ENCODE peak calls at places on chromosomes 12 and 14, in six cellular contexts. L is body of pancreas, K is G401, U is choroid plexus epithelial cell, B is glutamatergic neuron, P is skeletal muscle cell. S is an unnamed sample.

GRCh38 chr14:63686926-63687325 is 40.9 kb downstream of the SGPP1 start:
- DNase-seq in B (no peak), P (no peak), U (no peak), K (no peak), L (no peak), S (no peak)

GRCh38 chr14:33539918-33540357 is 410.9 kb downstream of the EGLN3 start:
- DNase-seq in U (no peak), P (no peak), K (no peak), L (no peak), B (no peak), S (no peak)

GRCh38 chr12:29234965-29235364 is 85.9 kb downstream of the FAR2 start:
- DNase-seq in B (no peak), K (no peak), P (no peak), L (no peak), U (peak), S (no peak)

GRCh38 chr12:5244513-5244972 is 187.4 kb upstream of the NTF3 start:
- DNase-seq in B (no peak), U (no peak), P (no peak), L (no peak), K (no peak), S (no peak)

GRCh38 chr12:93742086-93742934 is 65.1 kb downstream of the CRADD start:
- DNase-seq in U (peak), B (peak), K (peak), L (peak), P (no peak), S (no peak)

GRCh38 chr12:9039397-9039977 is 50.1 kb downstream of the KLRG1 start:
- DNase-seq in P (no peak), L (no peak), U (peak), K (peak), B (no peak), S (peak)

GRCh38 chr12:49904601-49905000 is 901 bp upstream of the FAIM2 start:
- DNase-seq in L (no peak), P (no peak), U (no peak), B (no peak), K (peak), S (no peak)

GRCh38 chr12:123059501-123059900 is 79.0 kb downstream of the ARL6IP4 start:
- DNase-seq in B (no peak), K (peak), P (no peak), U (no peak), L (no peak), S (no peak)

GRCh38 chr12:52616680-52617402 is 1.5 kb downstream of the KRT73 start:
- DNase-seq in L (no peak), B (no peak), U (no peak), K (no peak), P (no peak), S (no peak)

GRCh38 chr14:106879241-106879640 is 1352.9 kb downstream of the TMEM121 start:
- DNase-seq in P (no peak), B (no peak), U (no peak), K (no peak), L (peak), S (no peak)

GRCh38 chr14:49553106-49553505 is 33.1 kb downstream of the RPS29 start:
- DNase-seq in K (no peak), P (no peak), U (no peak), L (no peak), B (no peak), S (no peak)

GRCh38 chr14:21734457-21735074 is 60.9 kb upstream of the OR4E1 start:
- DNase-seq in B (no peak), U (peak), P (no peak), L (peak), K (peak), S (no peak)

GRCh38 chr12:120849765-120850164 is 54.4 kb downstream of the SPPL3 start:
- DNase-seq in U (peak), L (peak), B (no peak), K (no peak), P (no peak), S (no peak)

GRCh38 chr12:124314207-124314606 is 19.3 kb downstream of the RFLNA start:
- DNase-seq in K (no peak), B (no peak), P (no peak), L (no peak), U (no peak), S (no peak)

GRCh38 chr14:55589171-55589570 is 9.2 kb downstream of the KTN1 start:
- DNase-seq in U (no peak), K (no peak), P (no peak), B (no peak), L (no peak), S (no peak)

GRCh38 chr12:80218925-80219714 is 119.8 kb downstream of the OTOGL start:
- DNase-seq in U (no peak), B (no peak), K (no peak), P (no peak), L (no peak), S (no peak)

GRCh38 chr12:15819644-15820437 is 30.7 kb upstream of the EPS8 start:
- DNase-seq in U (no peak), P (no peak), B (no peak), L (no peak), K (no peak), S (no peak)

GRCh38 chr12:87952850-87953249 is 76.4 kb downstream of the C12orf50 start:
- DNase-seq in P (no peak), B (no peak), K (no peak), L (no peak), U (peak), S (no peak)

GRCh38 chr12:70005864-70006618 is 181.0 kb downstream of the MYRFL start:
- DNase-seq in K (no peak), B (no peak), U (no peak), P (no peak), L (no peak), S (no peak)

GRCh38 chr12:104376650-104377506 is 73.3 kb downstream of the EID3 start:
- DNase-seq in B (no peak), L (no peak), U (no peak), K (no peak), P (no peak), S (no peak)

GRCh38 chr12:66742508-66743367 is 63.9 kb upstream of the GRIP1 start:
- DNase-seq in P (no peak), B (no peak), L (no peak), K (no peak), U (no peak), S (no peak)

GRCh38 chr14:91879196-91879595 is 11.9 kb upstream of the TC2N start:
- DNase-seq in K (no peak), B (no peak), U (no peak), L (no peak), P (no peak), S (no peak)

GRCh38 chr14:94110552-94111181 is at the start of gene IFI27:
- DNase-seq in P (no peak), K (no peak), L (peak), B (no peak), U (peak), S (no peak)

GRCh38 chr14:54652890-54653201 is 85.9 kb downstream of the SAMD4A start:
- DNase-seq in U (no peak), K (no peak), P (no peak), B (no peak), L (no peak), S (no peak)

GRCh38 chr12:128619263-128619662 is 204.5 kb downstream of the SLC15A4 start:
- DNase-seq in B (no peak), L (no peak), U (no peak), P (no peak), K (no peak), S (no peak)

GRCh38 chr12:12671850-12672660 is 23.9 kb downstream of the GPR19 start:
- DNase-seq in P (no peak), K (no peak), U (peak), L (no peak), B (no peak), S (no peak)

GRCh38 chr14:54594531-54594930 is 27.6 kb downstream of the SAMD4A start:
- DNase-seq in P (no peak), L (no peak), K (no peak), B (no peak), U (no peak), S (no peak)

GRCh38 chr12:95385646-95386045 is 88.3 kb upstream of the METAP2 start:
- DNase-seq in K (peak), P (peak), B (no peak), U (peak), L (no peak), S (peak)

S was measured in AG09309.